ENCODE peak calls at places on chromosomes 5 and 9, in six cellular contexts. E is AG10803, M is choroid plexus epithelial cell, B is ovary, G is right lobe of liver, R is brain microvascular endothelial cell. V is an unnamed sample.

GRCh38 chr5:149666212-149666852 is 63.8 kb upstream of the PPARGC1B start:
- DNase-seq in E (peak), M (peak), B (no peak), G (no peak), R (peak), V (peak)

GRCh38 chr5:171580506-171581265 is 161.2 kb downstream of the FGF18 start:
- DNase-seq in E (peak), M (peak), B (peak), G (no peak), R (peak), V (peak)

GRCh38 chr9:105264380-105264779 is 19.9 kb downstream of the SLC44A1 start:
- DNase-seq in E (peak), M (peak), B (no peak), G (no peak), R (no peak), V (no peak)

GRCh38 chr5:77993799-77994318 is 217.7 kb upstream of the TBCA start:
- DNase-seq in E (no peak), M (no peak), B (no peak), G (no peak), R (no peak), V (no peak)

GRCh38 chr5:175654807-175655206 is 3.1 kb upstream of the HRH2 start:
- DNase-seq in E (no peak), M (no peak), B (no peak), G (no peak), R (no peak), V (no peak)

GRCh38 chr5:168608821-168609220 is 29.7 kb upstream of the PANK3 start:
- DNase-seq in E (no peak), M (no peak), B (no peak), G (no peak), R (no peak), V (no peak)

GRCh38 chr5:19031491-19031890 is 956.5 kb downstream of the CDH18 start:
- DNase-seq in E (no peak), M (no peak), B (no peak), G (no peak), R (no peak), V (no peak)

GRCh38 chr5:131262953-131263541 is 806 bp upstream of the CDC42SE2 start:
- DNase-seq in E (no peak), M (peak), B (peak), G (no peak), R (no peak), V (peak)

GRCh38 chr9:125992557-125992956 is 245.4 kb downstream of the PBX3 start:
- DNase-seq in E (no peak), M (no peak), B (no peak), G (peak), R (no peak), V (no peak)

GRCh38 chr5:74966151-74967050 is 86.0 kb downstream of the GCNT4 start:
- DNase-seq in E (peak), M (no peak), B (no peak), G (no peak), R (no peak), V (peak)

DNA sequence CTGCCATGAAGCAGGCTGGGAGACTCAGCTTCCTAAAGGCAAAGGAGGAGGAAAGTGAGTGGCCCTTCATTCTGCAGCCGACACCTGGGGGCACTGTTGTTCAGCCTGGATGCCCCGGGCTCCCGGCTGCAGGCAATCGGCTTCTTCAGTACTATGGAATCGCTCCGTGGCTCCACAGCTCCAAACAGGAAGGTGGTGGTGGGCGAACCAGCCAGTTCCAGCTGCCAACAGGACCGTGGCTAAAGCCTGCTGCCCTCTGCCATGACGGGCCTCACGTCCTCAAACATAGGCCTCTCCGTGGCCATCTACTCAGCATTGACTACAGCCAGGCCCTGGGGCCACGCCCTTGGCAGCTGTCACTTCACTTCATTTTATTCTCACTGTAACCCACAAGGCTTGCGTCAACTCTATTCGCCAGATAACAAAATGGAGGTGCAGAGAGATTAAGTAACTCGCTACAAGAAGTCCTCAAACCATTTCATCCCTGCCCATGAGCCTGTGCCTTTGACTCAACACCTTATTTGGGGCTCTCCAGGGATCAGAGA is 38.1 kb downstream of the PAX5 start:
- DNase-seq in E (peak), M (peak), B (no peak), G (peak), R (peak), V (peak)
- H3K4me3 ChIP-seq in E (no peak), M (no peak), B (no peak), G (no peak), R (peak), V (no peak)

DNA sequence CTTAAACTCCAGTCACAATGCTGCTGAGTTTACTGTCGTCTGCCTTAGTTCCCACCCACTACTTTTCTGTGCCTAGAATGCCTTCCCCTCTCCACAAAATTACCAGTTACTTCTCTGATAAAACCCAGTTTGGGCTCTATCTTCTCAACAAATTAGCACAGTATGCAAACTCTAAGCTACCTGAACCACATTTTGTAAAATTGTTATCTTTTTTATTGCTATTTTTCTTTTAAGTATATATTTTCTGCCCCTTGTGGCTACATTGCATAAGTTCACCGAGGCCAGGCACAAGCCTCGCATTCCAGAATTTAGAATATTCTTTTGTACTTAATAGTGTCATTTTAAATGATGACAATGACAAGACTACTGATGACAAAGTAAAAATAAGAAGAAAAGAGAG is 60.0 kb downstream of the POU5F2 start:
- DNase-seq in E (no peak), M (peak), B (no peak), G (no peak), R (no peak), V (no peak)
- TF ChIP-seq CTCF in E (peak), M (peak), B (no peak), G (no peak), R (peak), V (peak)

GRCh38 chr5:62689599-62690368 is 111.2 kb downstream of the LRRC70 start:
- DNase-seq in E (no peak), M (peak), B (no peak), G (no peak), R (no peak), V (peak)
- H3K4me3 ChIP-seq in E (no peak), M (no peak), B (no peak), G (no peak), R (no peak), V (no peak)

DNA sequence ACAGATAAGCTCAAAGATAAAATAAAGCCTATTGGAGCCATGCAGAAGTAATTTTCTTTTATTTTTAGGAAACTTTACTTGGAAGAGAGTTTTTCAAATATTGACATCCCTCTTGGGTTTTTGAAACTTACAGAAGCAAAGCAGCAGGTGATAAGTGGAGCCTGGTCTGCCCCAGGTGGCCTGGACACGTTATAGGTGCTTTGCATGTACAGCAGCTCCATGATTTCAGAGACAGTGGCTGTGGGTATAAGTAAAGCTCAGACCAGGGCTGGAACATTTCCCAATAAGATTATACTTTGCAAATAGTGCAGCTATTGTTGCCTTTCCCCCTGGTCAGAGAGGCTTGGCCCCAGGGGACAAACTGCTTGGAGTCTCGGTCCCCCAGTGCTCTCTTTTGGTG is 51.5 kb downstream of the CCDC192 start:
- DNase-seq in E (no peak), M (no peak), B (no peak), G (no peak), R (no peak), V (no peak)
- TF ChIP-seq CTCF in E (no peak), M (no peak), B (no peak), G (no peak), R (no peak), V (no peak)